ENCODE peak calls at places on chromosomes 3 and 15, in four cellular contexts. One of them, this sample, is unnamed. For H3K4me1, the result is how much of the 10 kb centered on the place peaks cover.

GRCh38 chr15:93001881-93002280 is 87.1 kb downstream of the RGMA start:
- DNase-seq in adipocyte: peak
- DNase-seq in heart right ventricle: no peak
- DNase-seq in upper lobe of right lung: no peak
- DNase-seq in this sample: no peak

GRCh38 chr3:2001306-2002108 is 97.2 kb upstream of the CNTN4 start:
- DNase-seq in adipocyte: no peak
- DNase-seq in heart right ventricle: no peak
- DNase-seq in upper lobe of right lung: no peak
- DNase-seq in this sample: no peak

GRCh38 chr3:178849220-178849910 is 222.2 kb downstream of the ZMAT3 start:
- DNase-seq in adipocyte: no peak
- DNase-seq in heart right ventricle: no peak
- DNase-seq in upper lobe of right lung: no peak
- DNase-seq in this sample: no peak

GRCh38 chr3:195867631-195868335 is 40.6 kb downstream of the TNK2 start:
- DNase-seq in adipocyte: no peak
- DNase-seq in heart right ventricle: no peak
- DNase-seq in upper lobe of right lung: peak
- DNase-seq in this sample: no peak

GRCh38 chr3:13525827-13526625 is 22.9 kb upstream of the FBLN2 start:
- DNase-seq in adipocyte: no peak
- DNase-seq in heart right ventricle: no peak
- DNase-seq in upper lobe of right lung: no peak
- DNase-seq in this sample: no peak

GRCh38 chr3:133643611-133644010 is 18.1 kb downstream of the TOPBP1 start:
- DNase-seq in adipocyte: no peak
- DNase-seq in heart right ventricle: no peak
- DNase-seq in upper lobe of right lung: no peak
- DNase-seq in this sample: no peak

GRCh38 chr15:25437751-25438600 is 848 bp downstream of the UBE3A start:
- DNase-seq in adipocyte: peak
- DNase-seq in heart right ventricle: peak
- DNase-seq in upper lobe of right lung: peak
- DNase-seq in this sample: peak

GRCh38 chr3:120567370-120568197 is 28.6 kb upstream of the NDUFB4 start:
- DNase-seq in adipocyte: peak
- DNase-seq in heart right ventricle: no peak
- DNase-seq in upper lobe of right lung: no peak
- DNase-seq in this sample: no peak

GRCh38 chr3:66483006-66483928 is 17.6 kb downstream of the LRIG1 start:
- DNase-seq in adipocyte: no peak
- DNase-seq in heart right ventricle: peak
- DNase-seq in upper lobe of right lung: no peak
- DNase-seq in this sample: no peak

GRCh38 chr3:30642715-30643361 is 36.4 kb downstream of the TGFBR2 start:
- DNase-seq in adipocyte: no peak
- DNase-seq in heart right ventricle: no peak
- DNase-seq in upper lobe of right lung: no peak
- DNase-seq in this sample: no peak

GRCh38 chr3:106482436-106482835 is 613.6 kb upstream of the CBLB start:
- DNase-seq in adipocyte: peak
- DNase-seq in heart right ventricle: no peak
- DNase-seq in upper lobe of right lung: no peak
- DNase-seq in this sample: no peak

GRCh38 chr3:13110678-13111116 is 37.5 kb upstream of the IQSEC1 start:
- DNase-seq in adipocyte: peak
- DNase-seq in heart right ventricle: no peak
- DNase-seq in upper lobe of right lung: no peak
- DNase-seq in this sample: peak

GRCh38 chr15:79050341-79050740 is 40.2 kb downstream of the RASGRF1 start:
- DNase-seq in adipocyte: no peak
- DNase-seq in heart right ventricle: no peak
- DNase-seq in upper lobe of right lung: no peak
- DNase-seq in this sample: no peak

GRCh38 chr15:91473894-91474293 is 373.8 kb downstream of the SV2B start:
- DNase-seq in adipocyte: peak
- DNase-seq in heart right ventricle: no peak
- DNase-seq in upper lobe of right lung: no peak
- DNase-seq in this sample: no peak

GRCh38 chr3:191549377-191549776 is 88.4 kb downstream of the PYDC2 start:
- DNase-seq in adipocyte: no peak
- DNase-seq in heart right ventricle: no peak
- DNase-seq in upper lobe of right lung: no peak
- DNase-seq in this sample: no peak

GRCh38 chr3:155078959-155079794 is 942 bp upstream of the MME start:
- DNase-seq in adipocyte: peak
- DNase-seq in heart right ventricle: no peak
- DNase-seq in upper lobe of right lung: no peak
- DNase-seq in this sample: no peak

GRCh38 chr3:127074900-127075360 is 92.0 kb downstream of the PLXNA1 start:
- DNase-seq in adipocyte: peak
- DNase-seq in heart right ventricle: no peak
- DNase-seq in upper lobe of right lung: peak
- DNase-seq in this sample: no peak

GRCh38 chr15:70271422-70272088 is 173.8 kb upstream of the TLE3 start:
- DNase-seq in adipocyte: peak
- DNase-seq in heart right ventricle: no peak
- DNase-seq in upper lobe of right lung: no peak
- DNase-seq in this sample: no peak

GRCh38 chr3:105824129-105824528 is 44.7 kb downstream of the CBLB start:
- DNase-seq in adipocyte: no peak
- DNase-seq in heart right ventricle: no peak
- DNase-seq in upper lobe of right lung: no peak
- DNase-seq in this sample: no peak

GRCh38 chr3:118882353-118882947 is 152.2 kb downstream of the IGSF11 start:
- DNase-seq in adipocyte: peak
- DNase-seq in heart right ventricle: no peak
- DNase-seq in upper lobe of right lung: no peak
- DNase-seq in this sample: peak

GRCh38 chr15:78206326-78207109 is 27.8 kb downstream of the ACSBG1 start:
- DNase-seq in adipocyte: peak
- DNase-seq in heart right ventricle: no peak
- DNase-seq in upper lobe of right lung: no peak
- DNase-seq in this sample: no peak

GRCh38 chr3:46895761-46896160 is 18.2 kb downstream of the PTH1R start:
- DNase-seq in adipocyte: no peak
- DNase-seq in heart right ventricle: no peak
- DNase-seq in upper lobe of right lung: no peak
- DNase-seq in this sample: no peak

GRCh38 chr15:88223099-88223498 is 33.4 kb downstream of the NTRK3 start:
- DNase-seq in adipocyte: no peak
- DNase-seq in heart right ventricle: no peak
- DNase-seq in upper lobe of right lung: no peak
- DNase-seq in this sample: no peak

GRCh38 chr3:171811913-171812321 is 1.6 kb upstream of the PLD1 start:
- DNase-seq in adipocyte: peak
- DNase-seq in heart right ventricle: no peak
- DNase-seq in upper lobe of right lung: no peak
- DNase-seq in this sample: no peak

GRCh38 chr3:75332784-75333183 is 331.3 kb upstream of the FRG2C start:
- DNase-seq in adipocyte: peak
- DNase-seq in heart right ventricle: no peak
- DNase-seq in upper lobe of right lung: no peak
- DNase-seq in this sample: no peak

GRCh38 chr15:70419046-70419445 is 321.3 kb upstream of the TLE3 start:
- DNase-seq in adipocyte: no peak
- DNase-seq in heart right ventricle: no peak
- DNase-seq in upper lobe of right lung: no peak
- DNase-seq in this sample: no peak

GRCh38 chr3:10374311-10374710 is 53.4 kb upstream of the SEC13 start:
- DNase-seq in adipocyte: no peak
- DNase-seq in heart right ventricle: no peak
- DNase-seq in upper lobe of right lung: no peak
- DNase-seq in this sample: no peak

GRCh38 chr15:99279290-99279689 is 28.0 kb downstream of the LRRC28 start:
- DNase-seq in adipocyte: no peak
- DNase-seq in heart right ventricle: no peak
- DNase-seq in upper lobe of right lung: no peak
- DNase-seq in this sample: no peak

GRCh38 chr3:40827942-40828688 is 303.4 kb downstream of the ZNF621 start:
- DNase-seq in adipocyte: no peak
- DNase-seq in heart right ventricle: peak
- DNase-seq in upper lobe of right lung: no peak
- DNase-seq in this sample: no peak

GRCh38 chr3:17356581-17356980 is 385.9 kb downstream of the TBC1D5 start:
- DNase-seq in adipocyte: peak
- DNase-seq in heart right ventricle: no peak
- DNase-seq in upper lobe of right lung: no peak
- DNase-seq in this sample: no peak

GRCh38 chr15:100939786-100940185 is 20.6 kb downstream of the LRRK1 start:
- DNase-seq in adipocyte: no peak
- DNase-seq in heart right ventricle: no peak
- DNase-seq in upper lobe of right lung: no peak
- DNase-seq in this sample: no peak

GRCh38 chr15:92901053-92901761 is 1.1 kb downstream of the CHD2 start:
- DNase-seq in adipocyte: no peak
- DNase-seq in heart right ventricle: no peak
- DNase-seq in upper lobe of right lung: no peak
- DNase-seq in this sample: no peak

GRCh38 chr15:84937144-84937543 is 44.5 kb upstream of the PDE8A start:
- DNase-seq in adipocyte: no peak
- DNase-seq in heart right ventricle: no peak
- DNase-seq in upper lobe of right lung: no peak
- DNase-seq in this sample: no peak

GRCh38 chr3:47932431-47932830 is 83.8 kb downstream of the MAP4 start:
- DNase-seq in adipocyte: no peak
- DNase-seq in heart right ventricle: no peak
- DNase-seq in upper lobe of right lung: no peak
- DNase-seq in this sample: no peak

GRCh38 chr15:44718927-44719292 is 7.6 kb downstream of the B2M start:
- DNase-seq in adipocyte: no peak
- DNase-seq in heart right ventricle: no peak
- DNase-seq in upper lobe of right lung: no peak
- DNase-seq in this sample: no peak

GRCh38 chr15:61702224-61703120 is 357.8 kb downstream of the VPS13C start:
- DNase-seq in adipocyte: no peak
- DNase-seq in heart right ventricle: no peak
- DNase-seq in upper lobe of right lung: no peak
- DNase-seq in this sample: no peak

GRCh38 chr15:31100738-31101137 is 787 bp downstream of the TRPM1 start:
- DNase-seq in adipocyte: no peak
- DNase-seq in heart right ventricle: no peak
- DNase-seq in upper lobe of right lung: no peak
- DNase-seq in this sample: no peak

GRCh38 chr3:169627073-169627472 is 36.4 kb downstream of the MECOM start:
- DNase-seq in adipocyte: no peak
- DNase-seq in heart right ventricle: no peak
- DNase-seq in upper lobe of right lung: no peak
- DNase-seq in this sample: no peak

GRCh38 chr3:98890181-98890882 is 11.2 kb downstream of the DCBLD2 start:
- DNase-seq in adipocyte: no peak
- DNase-seq in heart right ventricle: no peak
- DNase-seq in upper lobe of right lung: no peak
- DNase-seq in this sample: no peak
- H3K4me1 ChIP-seq in adipocyte: half or more
- H3K4me1 ChIP-seq in heart right ventricle: half or more
- H3K4me1 ChIP-seq in upper lobe of right lung: under half
- H3K4me1 ChIP-seq in this sample: under half

GRCh38 chr15:66730168-66731014 is 28.4 kb downstream of the SMAD6 start:
- DNase-seq in adipocyte: peak
- DNase-seq in heart right ventricle: no peak
- DNase-seq in upper lobe of right lung: no peak
- DNase-seq in this sample: no peak
- H3K4me1 ChIP-seq in adipocyte: half or more
- H3K4me1 ChIP-seq in heart right ventricle: under half
- H3K4me1 ChIP-seq in upper lobe of right lung: under half
- H3K4me1 ChIP-seq in this sample: under half

GRCh38 chr15:83215306-83215705 is 7.7 kb upstream of the HDGFL3 start:
- DNase-seq in adipocyte: no peak
- DNase-seq in heart right ventricle: no peak
- DNase-seq in upper lobe of right lung: no peak
- DNase-seq in this sample: no peak

GRCh38 chr15:83219026-83219425 is 11.4 kb upstream of the HDGFL3 start:
- DNase-seq in adipocyte: no peak
- DNase-seq in heart right ventricle: no peak
- DNase-seq in upper lobe of right lung: no peak
- DNase-seq in this sample: no peak
- H3K4me1 ChIP-seq in adipocyte: under half
- H3K4me1 ChIP-seq in heart right ventricle: under half
- H3K4me1 ChIP-seq in upper lobe of right lung: under half
- H3K4me1 ChIP-seq in this sample: under half

GRCh38 chr3:183371672-183371968 is 56.8 kb downstream of the MCF2L2 start:
- DNase-seq in adipocyte: no peak
- DNase-seq in heart right ventricle: no peak
- DNase-seq in upper lobe of right lung: no peak
- DNase-seq in this sample: no peak
- H3K4me1 ChIP-seq in adipocyte: under half
- H3K4me1 ChIP-seq in heart right ventricle: under half
- H3K4me1 ChIP-seq in upper lobe of right lung: under half
- H3K4me1 ChIP-seq in this sample: under half

DNA sequence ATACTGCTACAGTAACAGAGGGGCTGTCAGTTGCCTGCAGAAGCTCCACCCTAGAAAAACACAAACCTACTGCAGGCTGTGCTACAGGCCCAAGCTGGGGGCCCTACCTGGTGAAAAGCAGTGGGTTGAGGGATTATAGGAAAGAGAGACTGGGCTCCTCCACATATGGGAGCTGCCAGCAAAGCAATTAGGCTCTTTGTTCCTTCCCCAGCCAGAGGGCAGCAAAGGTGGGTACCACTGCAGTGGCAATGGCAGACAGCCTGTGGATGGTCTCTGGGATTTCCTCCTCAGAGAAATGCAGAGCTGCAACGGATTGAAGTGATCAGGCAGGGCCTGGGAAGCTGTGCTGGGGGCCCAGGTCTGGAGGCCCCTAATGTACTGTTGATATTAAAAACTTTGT is 19.1 kb upstream of the DNAAF4 start:
- DNase-seq in adipocyte: no peak
- DNase-seq in heart right ventricle: no peak
- DNase-seq in upper lobe of right lung: no peak
- DNase-seq in this sample: no peak
- H3K4me1 ChIP-seq in adipocyte: under half
- H3K4me1 ChIP-seq in heart right ventricle: under half
- H3K4me1 ChIP-seq in upper lobe of right lung: under half
- H3K4me1 ChIP-seq in this sample: under half

DNA sequence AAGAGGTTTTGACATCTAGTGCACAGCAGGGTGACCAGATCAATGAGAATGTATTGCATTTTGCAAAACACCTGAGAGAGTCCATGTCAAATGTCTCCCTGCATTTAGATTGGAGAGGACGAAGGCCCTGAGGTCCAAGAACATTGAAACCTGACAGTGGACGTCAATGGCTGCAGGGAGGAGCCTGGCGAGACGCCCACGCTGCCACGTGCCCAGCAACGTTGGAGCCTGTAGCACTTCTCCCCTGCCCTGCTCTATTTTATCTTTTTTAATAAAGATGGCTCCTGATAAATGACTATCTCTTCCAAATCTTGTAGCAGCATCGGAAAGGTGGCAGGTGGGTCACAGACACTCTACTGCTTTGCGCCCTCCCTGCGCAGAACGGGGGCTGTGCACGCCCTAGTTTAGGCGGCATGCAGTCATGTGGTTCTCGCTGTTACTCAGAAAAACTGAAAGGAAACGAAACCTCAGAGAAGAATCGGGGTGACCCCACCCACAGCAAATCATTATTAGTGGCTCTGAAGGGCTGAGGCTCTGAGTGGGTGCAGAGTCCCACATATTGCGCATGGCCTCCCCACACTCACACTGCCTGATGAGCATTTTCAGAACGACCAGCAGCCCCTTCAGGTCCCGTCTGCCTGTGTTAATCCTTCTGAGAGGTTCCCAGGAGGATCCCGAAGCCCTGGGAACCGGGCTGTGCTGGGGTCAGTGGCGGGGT is 62.5 kb upstream of the TAMM41 start:
- DNase-seq in adipocyte: no peak
- DNase-seq in heart right ventricle: no peak
- DNase-seq in upper lobe of right lung: peak
- DNase-seq in this sample: no peak
- H3K4me1 ChIP-seq in adipocyte: under half
- H3K4me1 ChIP-seq in heart right ventricle: under half
- H3K4me1 ChIP-seq in upper lobe of right lung: under half
- H3K4me1 ChIP-seq in this sample: under half

This sample was measured in CD8-positive, alpha-beta memory T cell.